ENCODE peak calls at places on chromosomes 2 and 18, in seven cellular contexts. A is astrocyte of the spinal cord, E is mammary epithelial cell, F is left ventricle myocardium inferior, I is cardiac fibroblast, W is foreskin fibroblast, M is endothelial cell of umbilical vein. J is an unnamed sample.

GRCh38 chr18:23811176-23811575 is 121.9 kb downstream of the LAMA3 start:
- DNase-seq in I (no peak), E (no peak), W (no peak), F (no peak), M (no peak), A (no peak), J (no peak)

GRCh38 chr2:165016772-165017411 is 61.6 kb upstream of the SLC38A11 start:
- DNase-seq in F (no peak), W (peak), M (peak), I (peak), E (peak), A (peak), J (peak)

GRCh38 chr2:43636616-43637015 is 444 bp upstream of the PLEKHH2 start:
- DNase-seq in W (no peak), E (no peak), M (no peak), I (no peak), A (no peak), F (no peak), J (no peak)

GRCh38 chr2:74093840-74094239 is 53.9 kb downstream of the BOLA3 start:
- DNase-seq in E (no peak), I (no peak), W (no peak), M (no peak), A (no peak), F (no peak), J (no peak)

GRCh38 chr18:55247032-55247431 is 287.8 kb upstream of the CCDC68 start:
- DNase-seq in M (no peak), W (peak), F (no peak), E (no peak), I (no peak), A (peak), J (no peak)

GRCh38 chr2:167816897-167817296 is 430.5 kb downstream of the STK39 start:
- DNase-seq in M (no peak), W (no peak), I (no peak), A (no peak), F (no peak), E (no peak), J (no peak)

GRCh38 chr18:33201509-33201926 is 239.0 kb downstream of the CCDC178 start:
- DNase-seq in W (peak), E (peak), M (peak), F (no peak), I (peak), A (peak), J (peak)

GRCh38 chr2:238811293-238811692 is 36.6 kb upstream of the TWIST2 start:
- DNase-seq in A (no peak), E (no peak), M (no peak), I (peak), W (peak), F (no peak), J (peak)

GRCh38 chr2:102106133-102106556 is 36.4 kb upstream of the IL1R1 start:
- DNase-seq in A (peak), F (no peak), W (peak), E (no peak), I (peak), M (no peak), J (peak)

GRCh38 chr2:66729391-66729790 is 294.5 kb downstream of the MEIS1 start:
- DNase-seq in A (no peak), W (peak), F (no peak), M (no peak), E (peak), I (no peak), J (peak)

GRCh38 chr2:237590272-237591020 is at the start of gene RAB17:
- DNase-seq in I (peak), E (peak), M (no peak), W (peak), A (peak), F (no peak), J (peak)

GRCh38 chr2:57850415-57851130 is 196.0 kb upstream of the VRK2 start:
- DNase-seq in M (no peak), E (no peak), A (no peak), F (no peak), I (no peak), W (no peak), J (no peak)

GRCh38 chr2:62200868-62201267 is 5.0 kb downstream of the B3GNT2 start:
- DNase-seq in I (no peak), A (no peak), E (no peak), F (no peak), M (no peak), W (no peak), J (no peak)

GRCh38 chr2:161223139-161223732 is 63.0 kb downstream of the TANK start:
- DNase-seq in F (no peak), W (peak), M (peak), A (peak), E (peak), I (peak), J (peak)
- TF ChIP-seq CTCF in F (peak), W (peak), M (peak), A (peak), E (peak), I (peak), J (peak)

DNA sequence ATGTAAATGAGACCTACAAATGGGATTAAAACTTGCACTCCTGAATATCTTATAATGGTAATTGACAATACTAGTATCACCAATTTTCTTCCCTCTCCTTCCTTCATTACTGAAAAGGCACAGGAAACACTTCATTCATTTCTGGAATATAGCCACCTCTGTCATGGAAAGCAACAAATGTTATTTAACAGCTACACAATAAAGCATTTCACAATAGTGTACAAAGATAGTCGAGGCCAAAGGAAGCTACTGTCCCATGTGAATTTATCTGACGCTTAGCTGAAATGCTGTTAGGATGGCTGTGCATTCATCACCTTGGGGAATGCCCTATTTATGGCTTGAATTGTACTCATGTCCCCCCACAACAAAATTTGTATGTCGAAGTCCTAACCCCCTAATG is 23.3 kb upstream of the KLF7 start:
- DNase-seq in A (no peak), E (no peak), M (no peak), I (peak), W (no peak), F (no peak), J (peak)
- H3K4me3 ChIP-seq in A (no peak), E (no peak), M (no peak), I (no peak), W (no peak), F (no peak), J (no peak)

GRCh38 chr2:40363631-40364030 is 88.3 kb downstream of the SLC8A1 start:
- DNase-seq in I (peak), W (peak), E (no peak), A (peak), F (no peak), M (peak), J (peak)

GRCh38 chr2:40357667-40358066 is 94.2 kb downstream of the SLC8A1 start:
- DNase-seq in F (no peak), M (no peak), W (peak), I (no peak), E (no peak), A (no peak), J (no peak)

GRCh38 chr2:40358783-40359182 is 93.1 kb downstream of the SLC8A1 start:
- DNase-seq in W (no peak), M (no peak), E (no peak), I (no peak), A (no peak), F (no peak), J (no peak)

GRCh38 chr2:40361478-40361877 is 90.4 kb downstream of the SLC8A1 start:
- DNase-seq in F (no peak), I (no peak), W (no peak), A (no peak), E (no peak), M (no peak), J (no peak)

DNA sequence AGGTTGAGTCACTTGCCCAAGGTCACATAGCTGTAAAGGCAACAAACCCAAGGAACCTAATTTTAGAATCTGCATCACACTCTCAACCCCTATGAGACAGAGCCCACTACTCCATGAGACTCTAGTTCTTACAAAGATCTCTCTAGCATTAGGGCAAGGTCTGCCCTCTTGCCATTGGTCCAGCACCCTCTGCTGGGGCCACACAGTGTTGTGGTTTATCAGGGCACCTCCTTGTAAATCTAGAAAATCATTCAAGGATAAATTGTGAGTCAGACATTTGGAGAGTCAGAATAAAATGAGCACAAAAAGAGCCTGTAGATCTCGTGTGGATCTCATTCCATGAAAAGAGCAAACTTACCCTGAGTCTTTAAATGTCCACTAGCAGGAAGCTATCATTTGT is 91.2 kb downstream of the SLC8A1 start:
- DNase-seq in I (no peak), W (peak), M (no peak), A (no peak), E (no peak), F (no peak), J (peak)
- TF ChIP-seq CTCF in I (no peak), W (no peak), M (no peak), A (no peak), E (no peak), F (peak), J (no peak)

DNA sequence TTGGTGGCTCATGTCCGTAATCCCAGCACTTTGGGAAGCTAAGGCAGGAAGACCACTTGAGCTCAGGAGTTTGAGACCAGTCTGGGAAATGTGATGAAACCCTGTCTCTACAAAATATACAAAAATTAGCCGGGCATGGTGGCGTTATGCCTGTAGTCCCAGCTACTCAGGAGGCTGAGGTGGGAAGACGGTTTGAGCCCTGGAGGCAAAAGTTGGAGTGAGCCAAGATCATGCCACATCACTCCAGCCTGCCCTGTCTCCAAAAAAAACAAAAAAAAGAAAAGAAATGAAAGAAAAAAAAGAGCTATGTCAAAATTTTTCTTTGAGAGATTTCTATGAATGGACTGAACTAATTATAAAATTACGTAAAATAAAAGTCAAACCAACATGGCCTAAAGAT is 34.7 kb downstream of the ROCK2 start:
- DNase-seq in E (no peak), A (no peak), F (no peak), W (no peak), M (no peak), I (no peak), J (no peak)
- H3K4me3 ChIP-seq in E (no peak), A (no peak), F (no peak), W (no peak), M (no peak), I (no peak), J (no peak)

GRCh38 chr2:110768591-110768990 is 36.2 kb downstream of the ACOXL start:
- DNase-seq in E (no peak), W (no peak), M (no peak), I (no peak), A (no peak), F (no peak), J (no peak)
- TF ChIP-seq CTCF in E (no peak), W (no peak), M (no peak), I (no peak), A (no peak), F (no peak), J (no peak)

DNA sequence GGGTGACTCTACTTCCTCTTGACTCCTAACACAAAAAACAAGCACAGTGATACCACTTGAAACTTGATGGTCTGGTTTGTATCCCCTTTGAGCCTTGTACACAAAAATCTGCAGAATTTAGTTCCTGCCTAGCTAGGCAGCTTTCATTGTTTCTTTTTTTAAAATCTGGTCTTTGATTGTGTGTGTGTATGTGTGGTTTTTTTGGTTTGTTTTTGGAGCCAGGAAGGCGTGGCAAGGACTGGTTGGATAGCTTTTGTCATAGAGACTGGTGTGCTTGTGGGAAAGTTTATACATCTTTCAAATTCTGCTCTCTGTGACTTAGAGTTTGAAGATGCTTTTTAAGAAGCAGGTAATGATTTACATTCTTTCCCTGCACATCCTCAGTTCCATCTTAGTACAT is 127.4 kb downstream of the TANC1 start:
- DNase-seq in I (no peak), E (no peak), M (no peak), F (no peak), A (no peak), W (no peak), J (no peak)
- H3K4me3 ChIP-seq in I (no peak), E (no peak), M (no peak), F (no peak), A (no peak), W (no peak), J (no peak)

GRCh38 chr2:196176142-196176738 is 4.9 kb upstream of the STK17B start:
- DNase-seq in W (no peak), I (no peak), M (no peak), A (no peak), E (no peak), F (no peak), J (no peak)
- TF ChIP-seq CTCF in W (no peak), I (no peak), M (no peak), A (no peak), E (no peak), F (no peak), J (no peak)

DNA sequence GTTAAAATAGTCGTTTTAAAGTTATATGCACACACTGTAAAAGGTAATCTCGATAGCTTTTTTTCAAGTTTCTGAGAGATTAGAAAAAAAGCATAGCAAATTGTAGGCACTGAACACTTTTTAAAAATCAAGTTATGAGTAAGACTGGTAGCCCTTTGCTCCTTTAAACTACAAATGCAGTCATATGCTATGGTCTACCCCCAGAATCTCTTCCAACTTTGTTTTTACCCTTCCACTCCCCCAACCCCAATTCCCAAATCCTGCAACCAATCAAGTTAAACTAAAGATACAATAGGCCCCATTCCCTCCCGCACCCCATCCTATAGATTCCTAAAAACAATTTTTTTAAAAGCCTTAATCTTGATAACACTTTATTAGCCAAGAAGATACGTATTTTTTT is 732 bp upstream of the BAZ2B start:
- DNase-seq in A (no peak), F (no peak), W (no peak), E (no peak), M (peak), I (no peak), J (no peak)
- H3K4me3 ChIP-seq in A (peak), F (peak), W (peak), E (peak), M (peak), I (peak), J (peak)

GRCh38 chr2:183490930-183491329 is 366.7 kb downstream of the NUP35 start:
- DNase-seq in E (peak), W (no peak), F (peak), M (no peak), A (peak), I (peak), J (no peak)

GRCh38 chr2:183493060-183493459 is 368.8 kb downstream of the NUP35 start:
- DNase-seq in A (no peak), E (no peak), F (no peak), M (no peak), I (no peak), W (no peak), J (no peak)

GRCh38 chr2:183495589-183496267 is 371.5 kb downstream of the NUP35 start:
- DNase-seq in M (no peak), E (no peak), W (no peak), A (no peak), F (no peak), I (no peak), J (no peak)

GRCh38 chr2:183495079-183495478 is 370.8 kb downstream of the NUP35 start:
- DNase-seq in I (no peak), M (no peak), W (no peak), F (no peak), E (no peak), A (no peak), J (no peak)
- TF ChIP-seq CTCF in I (no peak), M (no peak), W (no peak), F (no peak), E (no peak), A (no peak), J (no peak)

DNA sequence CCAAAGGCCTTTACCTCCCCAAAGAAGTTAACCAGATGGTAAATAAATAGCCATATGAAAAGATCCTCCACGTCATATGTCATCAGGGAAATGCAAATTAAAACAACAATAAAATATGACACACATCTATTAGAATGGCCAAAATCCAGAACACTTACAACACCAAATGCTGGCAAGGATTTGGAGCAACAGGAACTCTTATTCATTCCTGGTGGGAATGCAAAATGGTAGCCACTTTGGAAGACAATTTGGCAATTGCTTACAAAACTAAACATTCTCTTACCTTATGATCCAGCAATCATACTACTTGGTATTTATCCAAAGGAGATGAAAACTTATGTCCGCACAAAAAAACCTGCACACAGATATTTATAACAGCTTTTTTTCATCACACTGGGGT is 1.3 kb upstream of the TANK start:
- DNase-seq in A (no peak), F (no peak), I (no peak), E (no peak), M (no peak), W (no peak), J (no peak)
- H3K4me3 ChIP-seq in A (no peak), F (no peak), I (no peak), E (no peak), M (no peak), W (no peak), J (no peak)

J was measured in fibroblast of the aortic adventitia.